ENCODE peak calls at places on chromosome 18, in ten cellular contexts. X is AG09309, M is stomach, Y is adrenal gland, K is heart left ventricle, A is K562, J is NB4, Z is choroid plexus epithelial cell, U is kidney, F is GM12865. C is an unnamed sample.

GRCh38 chr18:6992761-6993160 is 124.8 kb downstream of the LAMA1 start:
- DNase-seq in X (no peak), M (no peak), Y (no peak), K (no peak), A (no peak), J (no peak), Z (no peak), U (no peak), F (no peak), C (no peak)

GRCh38 chr18:58438161-58438983 is 190.5 kb downstream of the ALPK2 start:
- DNase-seq in X (no peak), M (no peak), Y (no peak), K (no peak), A (no peak), J (no peak), Z (peak; percentile 48), U (no peak), F (peak; percentile 4), C (no peak)

GRCh38 chr18:67599277-67599676 is 82.8 kb upstream of the DSEL start:
- DNase-seq in X (no peak), M (no peak), Y (no peak), K (no peak), A (no peak), J (no peak), Z (peak; percentile 73), U (no peak), F (no peak), C (peak; percentile 11)

GRCh38 chr18:70417847-70418246 is 129.0 kb downstream of the SOCS6 start:
- DNase-seq in X (no peak), M (no peak), Y (no peak), K (no peak), A (no peak), J (no peak), Z (no peak), U (no peak), F (no peak), C (no peak)

GRCh38 chr18:79449551-79450288 is 54.0 kb downstream of the NFATC1 start:
- DNase-seq in X (no peak), M (no peak), Y (no peak), K (no peak), A (no peak), J (no peak), Z (no peak), U (no peak), F (no peak), C (no peak)

GRCh38 chr18:63319383-63320040 is at the start of gene BCL2:
- DNase-seq in X (no peak), M (no peak), Y (no peak), K (peak; percentile 72), A (peak; percentile 28), J (peak; percentile 75), Z (peak; percentile 47), U (peak; percentile 77), F (no peak), C (no peak)

GRCh38 chr18:79388043-79388442 is 7.7 kb upstream of the NFATC1 start:
- DNase-seq in X (no peak), M (no peak), Y (no peak), K (peak; percentile 36), A (no peak), J (no peak), Z (no peak), U (peak; percentile 68), F (no peak), C (no peak)

GRCh38 chr18:11518788-11519685 is 90.4 kb upstream of the SLC35G4 start:
- DNase-seq in X (no peak), M (no peak), Y (peak; percentile 42), K (peak; percentile 67), A (peak; percentile 68), J (peak; percentile 70), Z (peak; percentile 81), U (peak; percentile 61), F (peak; percentile 88), C (no peak)

GRCh38 chr18:3875961-3876360 is 426.0 kb downstream of the TGIF1 start:
- DNase-seq in X (no peak), M (no peak), Y (no peak), K (no peak), A (no peak), J (no peak), Z (no peak), U (no peak), F (no peak), C (no peak)

GRCh38 chr18:48040457-48041110 is 110.1 kb upstream of the SMAD2 start:
- DNase-seq in X (no peak), M (no peak), Y (no peak), K (no peak), A (no peak), J (no peak), Z (no peak), U (peak; percentile 60), F (no peak), C (no peak)

GRCh38 chr18:79533591-79533990 is 137.9 kb downstream of the NFATC1 start:
- DNase-seq in X (no peak), M (no peak), Y (no peak), K (no peak), A (no peak), J (no peak), Z (no peak), U (peak; percentile 54), F (no peak), C (no peak)

GRCh38 chr18:51149605-51150429 is 47.7 kb downstream of the MEX3C start:
- DNase-seq in X (peak; percentile 13), M (no peak), Y (no peak), K (no peak), A (no peak), J (no peak), Z (peak; percentile 93), U (no peak), F (no peak), C (peak; percentile 40)

GRCh38 chr18:51059969-51060368 is 30.0 kb downstream of the SMAD4 start:
- DNase-seq in X (no peak), M (no peak), Y (no peak), K (no peak), A (no peak), J (no peak), Z (no peak), U (no peak), F (no peak), C (no peak)

GRCh38 chr18:48441405-48441881 is 32.3 kb upstream of the ZBTB7C start:
- DNase-seq in X (no peak), M (no peak), Y (no peak), K (no peak), A (no peak), J (no peak), Z (no peak), U (peak; percentile 80), F (no peak), C (no peak)

GRCh38 chr18:6565336-6566081 is 150.8 kb upstream of the L3MBTL4 start:
- DNase-seq in X (no peak), M (no peak), Y (no peak), K (no peak), A (no peak), J (no peak), Z (no peak), U (no peak), F (no peak), C (no peak)

GRCh38 chr18:11258014-11258413 is 108.6 kb upstream of the PIEZO2 start:
- DNase-seq in X (no peak), M (no peak), Y (no peak), K (no peak), A (no peak), J (no peak), Z (no peak), U (no peak), F (no peak), C (peak; percentile 43)

GRCh38 chr18:26746284-26747130 is 119.0 kb downstream of the AQP4 start:
- DNase-seq in X (no peak), M (no peak), Y (no peak), K (no peak), A (no peak), J (no peak), Z (peak; percentile 39), U (no peak), F (no peak), C (peak; percentile 24)

GRCh38 chr18:75212626-75213110 is 2.1 kb downstream of the TSHZ1 start:
- DNase-seq in X (no peak), M (no peak), Y (no peak), K (no peak), A (no peak), J (no peak), Z (no peak), U (no peak), F (no peak), C (no peak)
- H3K4me3 ChIP-seq in X (peak overlapping the region; percentile 74), M (peak overlapping the region; percentile 84), Y (no peak overlapping the region), K (peak overlapping the region; percentile 86), A (peak overlapping the region; percentile 51), J (peak overlapping the region; percentile 61), Z (peak overlapping the region; percentile 74), U (peak overlapping the region; percentile 30), F (no peak overlapping the region), C (peak overlapping the region; percentile 66)

GRCh38 chr18:77067315-77068061 is 65.1 kb downstream of the MBP start:
- DNase-seq in X (peak; percentile 51), M (peak; percentile 72), Y (no peak), K (peak; percentile 84), A (no peak), J (peak; percentile 93), Z (peak; percentile 98), U (no peak), F (peak; percentile 84), C (peak; percentile 76)
- TF ChIP-seq CTCF in X (no peak), M (no peak), Y (no peak), K (no peak), A (no peak), J (peak; percentile 29), Z (peak; percentile 30), U (no peak), F (no peak), C (peak; percentile 30)

GRCh38 chr18:22348521-22349316 is 69.0 kb downstream of the CTAGE1 start:
- DNase-seq in X (no peak), M (peak; percentile 60), Y (peak; percentile 66), K (peak; percentile 87), A (no peak), J (no peak), Z (peak; percentile 67), U (peak; percentile 86), F (no peak), C (no peak)
- H3K4me3 ChIP-seq in X (peak overlapping the region; percentile 35), M (peak overlapping the region; percentile 52), Y (no peak overlapping the region), K (peak overlapping the region; percentile 63), A (no peak overlapping the region), J (no peak overlapping the region), Z (peak overlapping the region; percentile 61), U (peak overlapping the region; percentile 47), F (no peak overlapping the region), C (peak overlapping the region; percentile 43)

DNA sequence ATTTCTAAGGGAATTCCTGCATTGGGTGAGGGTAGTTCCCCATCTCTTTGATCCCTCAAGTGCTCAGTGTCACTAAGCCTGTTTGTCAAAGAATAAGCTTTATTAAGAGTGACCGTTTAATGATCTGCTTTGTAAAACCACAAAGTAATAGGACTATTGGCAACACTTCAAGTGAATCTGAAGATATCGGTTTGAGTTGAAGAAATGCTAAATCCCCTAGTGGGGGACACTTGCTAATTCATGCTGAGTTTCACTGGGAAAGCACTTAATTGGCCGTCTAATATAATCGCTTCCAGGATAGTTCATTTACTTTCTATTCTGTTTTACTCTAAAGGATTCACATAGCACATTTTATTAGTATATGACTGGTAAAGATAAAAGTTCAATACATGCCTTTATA is 54.4 kb downstream of the DTNA start:
- DNase-seq in X (no peak), M (no peak), Y (no peak), K (no peak), A (peak; percentile 14), J (no peak), Z (no peak), U (no peak), F (no peak), C (no peak)
- TF ChIP-seq CTCF in X (peak; percentile 6), M (no peak), Y (no peak), K (peak; percentile 22), A (no peak), J (no peak), Z (no peak), U (no peak), F (no peak), C (no peak)